ENCODE peak calls at places on chromosome 22, in four cellular contexts. One of them, this sample, is unnamed.

GRCh38 chr22:36386351-36386899 is 1.3 kb downstream of the MYH9 start:
- DNase-seq in stimulated activated CD4-positive, alpha-beta T cell treated with anti-CD3 and anti-CD28 coated beads, Interleukin-12 subunit alpha, Interleukin-12 subunit beta, amount 100 ng/mL, for 24 hours: peak; percentile 51
- DNase-seq in adrenal gland: peak; percentile 63
- DNase-seq in skeletal muscle cell: no peak
- DNase-seq in this sample: no peak

GRCh38 chr22:26918236-26918635 is 260.8 kb downstream of the MIAT start:
- DNase-seq in adrenal gland: no peak
- DNase-seq in skeletal muscle cell: no peak
- DNase-seq in stimulated activated CD4-positive, alpha-beta T cell treated with anti-CD3 and anti-CD28 coated beads, Interleukin-12 subunit alpha, Interleukin-12 subunit beta, amount 100 ng/mL, for 24 hours: no peak
- DNase-seq in this sample: no peak

GRCh38 chr22:47157093-47157420 is 394.6 kb downstream of the TBC1D22A start:
- DNase-seq in adrenal gland: no peak
- DNase-seq in stimulated activated CD4-positive, alpha-beta T cell treated with anti-CD3 and anti-CD28 coated beads, Interleukin-12 subunit alpha, Interleukin-12 subunit beta, amount 100 ng/mL, for 24 hours: no peak
- DNase-seq in skeletal muscle cell: no peak
- DNase-seq in this sample: no peak

GRCh38 chr22:35782504-35782903 is 64.8 kb downstream of the APOL5 start:
- DNase-seq in skeletal muscle cell: no peak
- DNase-seq in stimulated activated CD4-positive, alpha-beta T cell treated with anti-CD3 and anti-CD28 coated beads, Interleukin-12 subunit alpha, Interleukin-12 subunit beta, amount 100 ng/mL, for 24 hours: no peak
- DNase-seq in adrenal gland: no peak
- DNase-seq in this sample: no peak

GRCh38 chr22:48778308-48779195 is 1049.1 kb downstream of the BRD1 start:
- DNase-seq in adrenal gland: no peak
- DNase-seq in stimulated activated CD4-positive, alpha-beta T cell treated with anti-CD3 and anti-CD28 coated beads, Interleukin-12 subunit alpha, Interleukin-12 subunit beta, amount 100 ng/mL, for 24 hours: no peak
- DNase-seq in skeletal muscle cell: no peak
- DNase-seq in this sample: no peak

GRCh38 chr22:38832005-38832978 is 11.5 kb downstream of the NPTXR start:
- DNase-seq in adrenal gland: no peak
- DNase-seq in stimulated activated CD4-positive, alpha-beta T cell treated with anti-CD3 and anti-CD28 coated beads, Interleukin-12 subunit alpha, Interleukin-12 subunit beta, amount 100 ng/mL, for 24 hours: no peak
- DNase-seq in skeletal muscle cell: no peak
- DNase-seq in this sample: no peak

GRCh38 chr22:42167066-42167465 is 36.5 kb upstream of the CYP2D6 start:
- DNase-seq in skeletal muscle cell: no peak
- DNase-seq in stimulated activated CD4-positive, alpha-beta T cell treated with anti-CD3 and anti-CD28 coated beads, Interleukin-12 subunit alpha, Interleukin-12 subunit beta, amount 100 ng/mL, for 24 hours: no peak
- DNase-seq in adrenal gland: no peak
- DNase-seq in this sample: no peak

GRCh38 chr22:50138988-50139387 is 31.5 kb upstream of the PANX2 start:
- DNase-seq in stimulated activated CD4-positive, alpha-beta T cell treated with anti-CD3 and anti-CD28 coated beads, Interleukin-12 subunit alpha, Interleukin-12 subunit beta, amount 100 ng/mL, for 24 hours: no peak
- DNase-seq in adrenal gland: no peak
- DNase-seq in skeletal muscle cell: no peak
- DNase-seq in this sample: no peak

GRCh38 chr22:25048659-25049657 is 96.4 kb downstream of the KIAA1671 start:
- DNase-seq in stimulated activated CD4-positive, alpha-beta T cell treated with anti-CD3 and anti-CD28 coated beads, Interleukin-12 subunit alpha, Interleukin-12 subunit beta, amount 100 ng/mL, for 24 hours: peak; percentile 65
- DNase-seq in skeletal muscle cell: no peak
- DNase-seq in adrenal gland: peak; percentile 82
- DNase-seq in this sample: no peak

GRCh38 chr22:38927033-38927789 is 30.2 kb upstream of the APOBEC3A start:
- DNase-seq in stimulated activated CD4-positive, alpha-beta T cell treated with anti-CD3 and anti-CD28 coated beads, Interleukin-12 subunit alpha, Interleukin-12 subunit beta, amount 100 ng/mL, for 24 hours: peak; percentile 54
- DNase-seq in skeletal muscle cell: no peak
- DNase-seq in adrenal gland: peak; percentile 79
- DNase-seq in this sample: no peak

GRCh38 chr22:39725351-39726035 is 154.9 kb downstream of the CACNA1I start:
- DNase-seq in stimulated activated CD4-positive, alpha-beta T cell treated with anti-CD3 and anti-CD28 coated beads, Interleukin-12 subunit alpha, Interleukin-12 subunit beta, amount 100 ng/mL, for 24 hours: no peak
- DNase-seq in adrenal gland: no peak
- DNase-seq in skeletal muscle cell: no peak
- DNase-seq in this sample: no peak

GRCh38 chr22:30830907-30831306 is 136.2 kb downstream of the OSBP2 start:
- DNase-seq in skeletal muscle cell: peak; percentile 74
- DNase-seq in adrenal gland: no peak
- DNase-seq in stimulated activated CD4-positive, alpha-beta T cell treated with anti-CD3 and anti-CD28 coated beads, Interleukin-12 subunit alpha, Interleukin-12 subunit beta, amount 100 ng/mL, for 24 hours: no peak
- DNase-seq in this sample: peak; percentile 57

GRCh38 chr22:18031670-18032454 is 7.5 kb upstream of the MICAL3 start:
- DNase-seq in adrenal gland: peak; percentile 39
- DNase-seq in skeletal muscle cell: peak; percentile 88
- DNase-seq in stimulated activated CD4-positive, alpha-beta T cell treated with anti-CD3 and anti-CD28 coated beads, Interleukin-12 subunit alpha, Interleukin-12 subunit beta, amount 100 ng/mL, for 24 hours: no peak
- DNase-seq in this sample: peak; percentile 83

GRCh38 chr22:30681840-30682239 is 12.8 kb upstream of the OSBP2 start:
- DNase-seq in adrenal gland: no peak
- DNase-seq in stimulated activated CD4-positive, alpha-beta T cell treated with anti-CD3 and anti-CD28 coated beads, Interleukin-12 subunit alpha, Interleukin-12 subunit beta, amount 100 ng/mL, for 24 hours: no peak
- DNase-seq in skeletal muscle cell: no peak
- DNase-seq in this sample: no peak

GRCh38 chr22:41561335-41561734 is 525 bp downstream of the CSDC2 start:
- DNase-seq in adrenal gland: peak; percentile 35
- DNase-seq in stimulated activated CD4-positive, alpha-beta T cell treated with anti-CD3 and anti-CD28 coated beads, Interleukin-12 subunit alpha, Interleukin-12 subunit beta, amount 100 ng/mL, for 24 hours: no peak
- DNase-seq in skeletal muscle cell: no peak
- DNase-seq in this sample: no peak

GRCh38 chr22:30943368-30943767 is 25.2 kb downstream of the MORC2 start:
- DNase-seq in skeletal muscle cell: no peak
- DNase-seq in adrenal gland: no peak
- DNase-seq in stimulated activated CD4-positive, alpha-beta T cell treated with anti-CD3 and anti-CD28 coated beads, Interleukin-12 subunit alpha, Interleukin-12 subunit beta, amount 100 ng/mL, for 24 hours: no peak
- DNase-seq in this sample: no peak

GRCh38 chr22:48531721-48532435 is 1295.8 kb downstream of the BRD1 start:
- DNase-seq in stimulated activated CD4-positive, alpha-beta T cell treated with anti-CD3 and anti-CD28 coated beads, Interleukin-12 subunit alpha, Interleukin-12 subunit beta, amount 100 ng/mL, for 24 hours: no peak
- DNase-seq in adrenal gland: no peak
- DNase-seq in skeletal muscle cell: no peak
- DNase-seq in this sample: no peak

GRCh38 chr22:50216161-50216683 is 15.4 kb downstream of the SELENOO start:
- DNase-seq in adrenal gland: no peak
- DNase-seq in stimulated activated CD4-positive, alpha-beta T cell treated with anti-CD3 and anti-CD28 coated beads, Interleukin-12 subunit alpha, Interleukin-12 subunit beta, amount 100 ng/mL, for 24 hours: no peak
- DNase-seq in skeletal muscle cell: no peak
- DNase-seq in this sample: no peak

GRCh38 chr22:25746012-25746373 is 4.0 kb downstream of the MYO18B start:
- DNase-seq in adrenal gland: no peak
- DNase-seq in stimulated activated CD4-positive, alpha-beta T cell treated with anti-CD3 and anti-CD28 coated beads, Interleukin-12 subunit alpha, Interleukin-12 subunit beta, amount 100 ng/mL, for 24 hours: no peak
- DNase-seq in skeletal muscle cell: no peak
- DNase-seq in this sample: no peak

GRCh38 chr22:31127181-31127772 is 4.5 kb downstream of the INPP5J start:
- DNase-seq in skeletal muscle cell: no peak
- DNase-seq in stimulated activated CD4-positive, alpha-beta T cell treated with anti-CD3 and anti-CD28 coated beads, Interleukin-12 subunit alpha, Interleukin-12 subunit beta, amount 100 ng/mL, for 24 hours: no peak
- DNase-seq in adrenal gland: no peak
- DNase-seq in this sample: no peak

GRCh38 chr22:46734830-46735453 is 3.1 kb downstream of the CERK start:
- DNase-seq in adrenal gland: peak; percentile 61
- DNase-seq in stimulated activated CD4-positive, alpha-beta T cell treated with anti-CD3 and anti-CD28 coated beads, Interleukin-12 subunit alpha, Interleukin-12 subunit beta, amount 100 ng/mL, for 24 hours: no peak
- DNase-seq in skeletal muscle cell: no peak
- DNase-seq in this sample: no peak

GRCh38 chr22:30701872-30702271 is 7.2 kb downstream of the OSBP2 start:
- DNase-seq in skeletal muscle cell: no peak
- DNase-seq in stimulated activated CD4-positive, alpha-beta T cell treated with anti-CD3 and anti-CD28 coated beads, Interleukin-12 subunit alpha, Interleukin-12 subunit beta, amount 100 ng/mL, for 24 hours: no peak
- DNase-seq in adrenal gland: no peak
- DNase-seq in this sample: no peak

GRCh38 chr22:49701380-49702067 is 126.1 kb downstream of the BRD1 start:
- DNase-seq in adrenal gland: no peak
- DNase-seq in skeletal muscle cell: no peak
- DNase-seq in stimulated activated CD4-positive, alpha-beta T cell treated with anti-CD3 and anti-CD28 coated beads, Interleukin-12 subunit alpha, Interleukin-12 subunit beta, amount 100 ng/mL, for 24 hours: no peak
- DNase-seq in this sample: no peak